ENCODE peak calls at places on chromosome 15, in seven cellular contexts. Q is H9, H is mesendoderm, C is IMR-90, E is neuronal stem cell, B is H1, L is trophoblast cell. W is an unnamed sample.

GRCh38 chr15:49831206-49831965 is 210.5 kb downstream of the DTWD1 start:
- DNase-seq in Q (no peak), H (peak; percentile 55), C (peak; percentile 95), E (no peak), B (no peak), L (peak; percentile 82), W (peak; percentile 98)

GRCh38 chr15:91216000-91216399 is 115.9 kb downstream of the SV2B start:
- DNase-seq in Q (no peak), H (no peak), C (no peak), E (no peak), B (no peak), L (no peak), W (no peak)

GRCh38 chr15:42062284-42062806 is 32.0 kb downstream of the PLA2G4D start:
- DNase-seq in Q (no peak), H (no peak), C (no peak), E (no peak), B (no peak), L (no peak), W (no peak)

GRCh38 chr15:48946840-48947187 is 16.9 kb downstream of the SHC4 start:
- DNase-seq in Q (no peak), H (no peak), C (no peak), E (no peak), B (no peak), L (no peak), W (no peak)

GRCh38 chr15:36644156-36644896 is 64.9 kb downstream of the CDIN1 start:
- DNase-seq in Q (no peak), H (no peak), C (no peak), E (peak; percentile 6), B (no peak), L (no peak), W (no peak)

GRCh38 chr15:81885135-81885534 is 160.7 kb downstream of the MEX3B start:
- DNase-seq in Q (no peak), H (no peak), C (no peak), E (no peak), B (no peak), L (no peak), W (no peak)

GRCh38 chr15:70741677-70742293 is 21.6 kb downstream of the UACA start:
- DNase-seq in Q (no peak), H (no peak), C (peak; percentile 65), E (no peak), B (no peak), L (peak; percentile 33), W (peak; percentile 81)

GRCh38 chr15:60799885-60800728 is 321.2 kb upstream of the ICE2 start:
- DNase-seq in Q (no peak), H (no peak), C (peak; percentile 54), E (no peak), B (no peak), L (no peak), W (peak; percentile 45)

GRCh38 chr15:63043391-63044076 is 987 bp downstream of the TPM1 start:
- DNase-seq in Q (no peak), H (no peak), C (no peak), E (no peak), B (no peak), L (no peak), W (peak; percentile 43)

GRCh38 chr15:95247068-95247984 is 1016.0 kb downstream of the MCTP2 start:
- DNase-seq in Q (no peak), H (no peak), C (peak; percentile 98), E (no peak), B (no peak), L (peak; percentile 97), W (peak; percentile 93)

GRCh38 chr15:28118531-28118930 is 19.4 kb upstream of the OCA2 start:
- DNase-seq in Q (no peak), H (no peak), C (no peak), E (no peak), B (no peak), L (no peak), W (no peak)

GRCh38 chr15:52052076-52052935 is 33.3 kb downstream of the MAPK6 start:
- DNase-seq in Q (no peak), H (no peak), C (no peak), E (no peak), B (no peak), L (no peak), W (no peak)

DNA sequence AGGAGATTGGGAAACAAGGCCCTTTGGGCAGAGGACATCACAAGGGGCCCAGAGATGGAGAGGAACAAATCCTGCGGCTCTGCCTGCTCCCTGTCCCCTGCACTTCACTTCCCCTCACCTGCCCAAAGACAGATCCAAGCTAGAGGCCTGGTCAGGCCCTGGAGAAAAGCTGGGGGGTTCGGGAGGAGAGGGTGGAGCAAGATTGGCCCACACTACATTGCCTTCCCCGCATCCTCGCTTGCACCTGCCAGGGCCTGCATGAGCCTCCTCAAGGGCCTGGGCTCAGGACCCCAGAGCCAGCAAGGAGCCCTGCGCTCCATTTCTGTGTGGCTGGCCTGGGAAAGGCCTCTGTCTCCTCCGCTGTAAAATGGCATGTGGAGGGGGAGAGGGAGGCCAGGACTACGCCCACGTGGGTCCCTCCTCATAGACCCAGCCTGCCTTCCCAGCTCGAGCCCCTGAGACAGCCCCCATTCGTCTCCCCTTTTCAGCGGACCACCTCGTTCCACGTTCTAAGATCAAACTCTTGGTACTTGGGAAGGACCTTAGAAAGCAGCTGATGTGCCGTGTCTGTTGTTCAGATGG is 106.0 kb downstream of the HMG20A start:
- DNase-seq in Q (no peak), H (no peak), C (no peak), E (no peak), B (no peak), L (no peak), W (no peak)
- H3K18ac ChIP-seq in Q (peak overlapping the region; percentile 27), H (no peak overlapping the region), C (peak overlapping the region; percentile 95), E (peak overlapping the region; percentile 39), B (peak overlapping the region; percentile 85), L (peak overlapping the region; percentile 96), W (peak overlapping the region; percentile 63)

GRCh38 chr15:31786360-31786759 is 244.0 kb upstream of the CHRNA7 start:
- DNase-seq in Q (no peak), H (no peak), C (no peak), E (no peak), B (no peak), L (no peak), W (no peak)
- H2BK120ac ChIP-seq in Q (no peak overlapping the region), H (no peak overlapping the region), C (no peak overlapping the region), E (no peak overlapping the region), B (no peak overlapping the region), L (no peak overlapping the region), W (no peak overlapping the region)

GRCh38 chr15:39299506-39300267 is 281.2 kb upstream of the THBS1 start:
- DNase-seq in Q (no peak), H (no peak), C (peak; percentile 71), E (no peak), B (no peak), L (no peak), W (no peak)
- H3K4me2 ChIP-seq in Q (no peak overlapping the region), H (no peak overlapping the region), C (no peak overlapping the region), E (no peak overlapping the region), B (no peak overlapping the region), L (no peak overlapping the region), W (no peak overlapping the region)

DNA sequence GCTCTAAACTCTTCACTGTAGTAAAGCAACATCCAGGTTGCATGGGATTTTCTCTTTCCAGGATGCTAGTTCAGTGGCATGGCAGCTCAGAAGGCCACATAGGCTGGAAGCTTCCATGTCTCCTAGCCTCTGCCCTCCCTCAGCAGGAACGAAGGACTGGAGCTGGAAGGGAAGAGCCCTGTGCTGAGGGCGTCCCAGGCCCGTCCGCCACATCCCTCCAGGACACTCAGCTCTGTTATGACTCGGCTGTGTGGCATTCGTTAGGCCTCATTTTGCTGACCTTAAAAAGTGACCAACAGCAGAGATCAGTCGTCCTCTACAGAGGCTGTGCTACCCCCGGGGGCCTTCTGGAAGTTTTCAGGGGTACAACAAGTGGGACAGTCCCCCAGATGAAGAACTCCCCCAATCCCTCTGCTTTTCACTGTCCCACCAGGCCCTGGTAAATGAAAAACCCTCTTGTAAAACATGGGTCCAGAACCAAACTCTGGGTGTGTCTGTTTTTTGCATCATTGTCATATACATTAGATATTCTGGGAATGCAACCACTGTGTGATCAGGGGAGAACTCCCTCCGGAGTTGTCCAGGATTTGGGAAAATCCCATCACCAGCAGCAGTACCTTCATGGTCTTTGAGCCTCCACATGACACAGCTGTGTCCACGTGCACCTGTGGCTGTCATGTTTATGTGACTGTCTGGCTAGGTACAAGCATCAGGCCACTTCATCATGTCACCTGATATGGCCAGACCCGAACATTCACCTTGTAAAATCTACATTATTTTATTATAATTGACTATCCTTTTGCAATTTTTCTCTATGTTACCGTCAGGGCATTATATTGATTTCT is 149.9 kb downstream of the OR4M2 start:
- DNase-seq in Q (no peak), H (no peak), C (no peak), E (no peak), B (no peak), L (no peak), W (no peak)
- H3K18ac ChIP-seq in Q (no peak overlapping the region), H (no peak overlapping the region), C (no peak overlapping the region), E (no peak overlapping the region), B (no peak overlapping the region), L (no peak overlapping the region), W (no peak overlapping the region)

DNA sequence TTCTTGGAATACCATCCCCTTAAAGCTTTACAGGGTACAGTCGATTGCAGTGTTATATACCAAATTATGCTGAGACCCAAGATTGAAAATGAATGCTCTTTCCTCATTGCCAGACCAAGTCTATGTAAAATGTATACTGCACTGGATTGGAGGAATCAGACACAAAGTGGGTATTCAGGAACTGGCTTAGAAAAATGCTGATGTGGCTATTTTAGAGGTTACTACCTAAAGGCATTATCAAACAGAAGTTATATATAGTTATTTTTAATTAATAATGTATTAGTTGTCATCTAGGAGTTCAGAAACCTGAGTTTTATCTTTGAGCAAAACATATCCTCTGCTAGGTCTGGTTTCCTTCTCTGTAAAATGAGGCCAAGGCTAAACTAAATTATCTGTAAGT is 3.6 kb upstream of the SPG21 start:
- DNase-seq in Q (no peak), H (no peak), C (no peak), E (no peak), B (no peak), L (no peak), W (no peak)
- H2BK120ac ChIP-seq in Q (no peak overlapping the region), H (no peak overlapping the region), C (no peak overlapping the region), E (no peak overlapping the region), B (no peak overlapping the region), L (no peak overlapping the region), W (no peak overlapping the region)

GRCh38 chr15:67145307-67145610 is 79.9 kb downstream of the SMAD3 start:
- DNase-seq in Q (no peak), H (no peak), C (no peak), E (no peak), B (no peak), L (no peak), W (no peak)
- H3K4me2 ChIP-seq in Q (no peak overlapping the region), H (no peak overlapping the region), C (no peak overlapping the region), E (no peak overlapping the region), B (no peak overlapping the region), L (no peak overlapping the region), W (no peak overlapping the region)